ENCODE peak calls at places on chromosome 2, in eight cellular contexts. One of them, this sample, is unnamed.

GRCh38 chr2:196927318-196928225 is 1.1 kb upstream of the PGAP1 start:
- DNase-seq in bronchial epithelial cell: peak
- DNase-seq in HepG2: peak
- DNase-seq in fibroblast of the aortic adventitia: peak
- DNase-seq in astrocyte of the cerebellum: peak
- DNase-seq in mucosa of descending colon: no peak
- DNase-seq in coronary artery: no peak
- DNase-seq in fibroblast of mammary gland: peak
- DNase-seq in this sample: peak

GRCh38 chr2:196230051-196230450 is 58.7 kb upstream of the STK17B start:
- DNase-seq in bronchial epithelial cell: no peak
- DNase-seq in mucosa of descending colon: peak
- DNase-seq in HepG2: no peak
- DNase-seq in astrocyte of the cerebellum: no peak
- DNase-seq in coronary artery: no peak
- DNase-seq in fibroblast of mammary gland: no peak
- DNase-seq in fibroblast of the aortic adventitia: no peak
- DNase-seq in this sample: no peak

GRCh38 chr2:28438532-28439063 is 45.9 kb downstream of the FOSL2 start:
- DNase-seq in HepG2: no peak
- DNase-seq in bronchial epithelial cell: no peak
- DNase-seq in coronary artery: peak
- DNase-seq in mucosa of descending colon: no peak
- DNase-seq in fibroblast of mammary gland: no peak
- DNase-seq in astrocyte of the cerebellum: no peak
- DNase-seq in fibroblast of the aortic adventitia: no peak
- DNase-seq in this sample: no peak

GRCh38 chr2:207768168-207768890 is 1.4 kb downstream of the FZD5 start:
- DNase-seq in fibroblast of the aortic adventitia: peak
- DNase-seq in bronchial epithelial cell: no peak
- DNase-seq in astrocyte of the cerebellum: no peak
- DNase-seq in HepG2: peak
- DNase-seq in mucosa of descending colon: peak
- DNase-seq in coronary artery: peak
- DNase-seq in fibroblast of mammary gland: peak
- DNase-seq in this sample: peak

GRCh38 chr2:237025090-237025865 is 60.4 kb upstream of the COPS8 start:
- DNase-seq in HepG2: peak
- DNase-seq in mucosa of descending colon: peak
- DNase-seq in fibroblast of mammary gland: peak
- DNase-seq in coronary artery: no peak
- DNase-seq in astrocyte of the cerebellum: peak
- DNase-seq in fibroblast of the aortic adventitia: peak
- DNase-seq in bronchial epithelial cell: peak
- DNase-seq in this sample: peak

GRCh38 chr2:241815477-241816430 is 6.8 kb downstream of the NEU4 start:
- DNase-seq in fibroblast of mammary gland: no peak
- DNase-seq in mucosa of descending colon: peak
- DNase-seq in HepG2: no peak
- DNase-seq in fibroblast of the aortic adventitia: no peak
- DNase-seq in astrocyte of the cerebellum: no peak
- DNase-seq in bronchial epithelial cell: no peak
- DNase-seq in coronary artery: peak
- DNase-seq in this sample: no peak

GRCh38 chr2:222747526-222748160 is 76.2 kb downstream of the MOGAT1 start:
- DNase-seq in fibroblast of mammary gland: no peak
- DNase-seq in HepG2: no peak
- DNase-seq in bronchial epithelial cell: no peak
- DNase-seq in coronary artery: no peak
- DNase-seq in mucosa of descending colon: no peak
- DNase-seq in astrocyte of the cerebellum: no peak
- DNase-seq in fibroblast of the aortic adventitia: no peak
- DNase-seq in this sample: no peak

GRCh38 chr2:144801766-144802165 is 281.8 kb upstream of the ZEB2 start:
- DNase-seq in bronchial epithelial cell: peak
- DNase-seq in astrocyte of the cerebellum: peak
- DNase-seq in mucosa of descending colon: no peak
- DNase-seq in fibroblast of the aortic adventitia: peak
- DNase-seq in fibroblast of mammary gland: peak
- DNase-seq in HepG2: no peak
- DNase-seq in coronary artery: no peak
- DNase-seq in this sample: peak

GRCh38 chr2:119234021-119235019 is 10.7 kb downstream of the STEAP3 start:
- DNase-seq in bronchial epithelial cell: no peak
- DNase-seq in mucosa of descending colon: no peak
- DNase-seq in astrocyte of the cerebellum: no peak
- DNase-seq in fibroblast of the aortic adventitia: peak
- DNase-seq in HepG2: peak
- DNase-seq in coronary artery: no peak
- DNase-seq in fibroblast of mammary gland: peak
- DNase-seq in this sample: peak

DNA sequence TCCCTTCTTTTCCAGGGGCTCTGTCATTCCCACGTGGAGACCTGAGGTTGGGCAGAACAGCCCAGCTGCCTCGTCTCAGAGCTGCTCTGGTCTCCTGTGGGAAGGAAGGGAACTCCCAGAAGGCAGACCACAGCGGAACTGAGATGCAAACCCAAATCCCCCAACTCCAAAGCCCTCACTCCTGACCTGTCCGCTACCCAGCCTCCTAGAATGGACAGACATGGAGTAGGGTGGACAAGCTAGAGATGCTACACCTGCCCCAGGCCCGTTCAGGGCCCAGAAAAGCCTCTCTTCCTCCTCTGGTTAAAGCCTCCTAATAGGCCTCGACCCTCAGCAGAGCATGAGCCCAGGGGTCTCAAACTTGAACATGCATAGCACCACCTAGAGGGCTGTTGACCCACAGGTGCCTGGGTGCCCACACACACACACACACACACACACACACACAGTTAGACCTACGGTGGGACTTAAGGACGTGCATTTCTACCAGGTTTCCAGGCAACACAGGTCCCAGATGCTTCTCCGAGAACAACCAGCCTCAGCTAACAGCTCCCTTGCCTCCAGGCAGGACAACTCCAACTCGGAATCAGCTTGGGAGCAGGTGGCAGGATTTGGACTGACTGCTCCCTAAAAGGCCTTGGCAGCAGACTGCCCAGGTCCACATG is 93.5 kb downstream of the TNS1 start:
- DNase-seq in HepG2: peak
- DNase-seq in mucosa of descending colon: no peak
- DNase-seq in fibroblast of the aortic adventitia: no peak
- DNase-seq in bronchial epithelial cell: no peak
- DNase-seq in coronary artery: no peak
- DNase-seq in fibroblast of mammary gland: no peak
- DNase-seq in astrocyte of the cerebellum: no peak
- DNase-seq in this sample: no peak
- TF ChIP-seq CTCF in HepG2: peak
- TF ChIP-seq CTCF in mucosa of descending colon: no peak
- TF ChIP-seq CTCF in fibroblast of the aortic adventitia: no peak
- TF ChIP-seq CTCF in bronchial epithelial cell: no peak
- TF ChIP-seq CTCF in coronary artery: no peak
- TF ChIP-seq CTCF in fibroblast of mammary gland: no peak
- TF ChIP-seq CTCF in astrocyte of the cerebellum: no peak
- TF ChIP-seq CTCF in this sample: no peak

DNA sequence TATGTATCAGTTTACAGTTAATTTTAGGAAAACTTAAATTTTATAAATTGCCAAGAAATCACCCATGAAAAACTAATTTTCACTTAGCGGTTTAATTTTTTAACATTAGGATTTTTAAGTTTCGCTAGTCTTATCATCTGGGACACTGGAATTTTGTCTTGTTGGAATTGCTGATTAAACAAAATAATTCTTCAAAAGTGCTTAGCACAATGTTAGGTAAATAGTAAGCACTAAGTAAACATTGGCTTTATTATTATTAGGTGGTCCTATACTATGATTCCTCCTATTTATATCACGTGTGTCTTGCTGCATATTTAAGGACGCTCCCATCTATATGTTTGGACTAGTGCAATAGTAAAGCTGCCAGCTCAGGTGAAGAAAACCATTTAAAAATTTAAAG is 54.6 kb upstream of the MAP4K3 start:
- DNase-seq in fibroblast of the aortic adventitia: no peak
- DNase-seq in coronary artery: no peak
- DNase-seq in HepG2: no peak
- DNase-seq in astrocyte of the cerebellum: no peak
- DNase-seq in fibroblast of mammary gland: no peak
- DNase-seq in mucosa of descending colon: no peak
- DNase-seq in bronchial epithelial cell: no peak
- DNase-seq in this sample: no peak
- H3K4me3 ChIP-seq in fibroblast of the aortic adventitia: no peak
- H3K4me3 ChIP-seq in coronary artery: no peak
- H3K4me3 ChIP-seq in HepG2: no peak
- H3K4me3 ChIP-seq in astrocyte of the cerebellum: no peak
- H3K4me3 ChIP-seq in fibroblast of mammary gland: no peak
- H3K4me3 ChIP-seq in mucosa of descending colon: no peak
- H3K4me3 ChIP-seq in bronchial epithelial cell: no peak
- H3K4me3 ChIP-seq in this sample: no peak

GRCh38 chr2:73156539-73157124 is 43.9 kb upstream of the RAB11FIP5 start:
- DNase-seq in fibroblast of mammary gland: peak
- DNase-seq in coronary artery: no peak
- DNase-seq in astrocyte of the cerebellum: peak
- DNase-seq in mucosa of descending colon: peak
- DNase-seq in fibroblast of the aortic adventitia: peak
- DNase-seq in HepG2: peak
- DNase-seq in bronchial epithelial cell: peak
- DNase-seq in this sample: peak
- TF ChIP-seq CTCF in fibroblast of mammary gland: peak
- TF ChIP-seq CTCF in coronary artery: peak
- TF ChIP-seq CTCF in astrocyte of the cerebellum: peak
- TF ChIP-seq CTCF in mucosa of descending colon: peak
- TF ChIP-seq CTCF in fibroblast of the aortic adventitia: peak
- TF ChIP-seq CTCF in HepG2: peak
- TF ChIP-seq CTCF in bronchial epithelial cell: peak
- TF ChIP-seq CTCF in this sample: peak

GRCh38 chr2:219279151-219279915 is at the start of gene DNAJB2:
- DNase-seq in astrocyte of the cerebellum: peak
- DNase-seq in HepG2: peak
- DNase-seq in fibroblast of mammary gland: peak
- DNase-seq in fibroblast of the aortic adventitia: peak
- DNase-seq in bronchial epithelial cell: peak
- DNase-seq in mucosa of descending colon: peak
- DNase-seq in coronary artery: peak
- DNase-seq in this sample: peak

GRCh38 chr2:219279916-219280516 is 850 bp downstream of the DNAJB2 start:
- DNase-seq in HepG2: no peak
- DNase-seq in astrocyte of the cerebellum: no peak
- DNase-seq in mucosa of descending colon: no peak
- DNase-seq in fibroblast of the aortic adventitia: no peak
- DNase-seq in fibroblast of mammary gland: no peak
- DNase-seq in coronary artery: no peak
- DNase-seq in bronchial epithelial cell: no peak
- DNase-seq in this sample: no peak

GRCh38 chr2:219280682-219281081 is 1.5 kb downstream of the DNAJB2 start:
- DNase-seq in astrocyte of the cerebellum: no peak
- DNase-seq in bronchial epithelial cell: no peak
- DNase-seq in mucosa of descending colon: no peak
- DNase-seq in HepG2: no peak
- DNase-seq in fibroblast of mammary gland: no peak
- DNase-seq in coronary artery: no peak
- DNase-seq in fibroblast of the aortic adventitia: no peak
- DNase-seq in this sample: no peak

GRCh38 chr2:219278655-219279150 is 463 bp upstream of the DNAJB2 start:
- DNase-seq in fibroblast of the aortic adventitia: no peak
- DNase-seq in astrocyte of the cerebellum: no peak
- DNase-seq in mucosa of descending colon: no peak
- DNase-seq in HepG2: no peak
- DNase-seq in coronary artery: no peak
- DNase-seq in fibroblast of mammary gland: no peak
- DNase-seq in bronchial epithelial cell: no peak
- DNase-seq in this sample: no peak

DNA sequence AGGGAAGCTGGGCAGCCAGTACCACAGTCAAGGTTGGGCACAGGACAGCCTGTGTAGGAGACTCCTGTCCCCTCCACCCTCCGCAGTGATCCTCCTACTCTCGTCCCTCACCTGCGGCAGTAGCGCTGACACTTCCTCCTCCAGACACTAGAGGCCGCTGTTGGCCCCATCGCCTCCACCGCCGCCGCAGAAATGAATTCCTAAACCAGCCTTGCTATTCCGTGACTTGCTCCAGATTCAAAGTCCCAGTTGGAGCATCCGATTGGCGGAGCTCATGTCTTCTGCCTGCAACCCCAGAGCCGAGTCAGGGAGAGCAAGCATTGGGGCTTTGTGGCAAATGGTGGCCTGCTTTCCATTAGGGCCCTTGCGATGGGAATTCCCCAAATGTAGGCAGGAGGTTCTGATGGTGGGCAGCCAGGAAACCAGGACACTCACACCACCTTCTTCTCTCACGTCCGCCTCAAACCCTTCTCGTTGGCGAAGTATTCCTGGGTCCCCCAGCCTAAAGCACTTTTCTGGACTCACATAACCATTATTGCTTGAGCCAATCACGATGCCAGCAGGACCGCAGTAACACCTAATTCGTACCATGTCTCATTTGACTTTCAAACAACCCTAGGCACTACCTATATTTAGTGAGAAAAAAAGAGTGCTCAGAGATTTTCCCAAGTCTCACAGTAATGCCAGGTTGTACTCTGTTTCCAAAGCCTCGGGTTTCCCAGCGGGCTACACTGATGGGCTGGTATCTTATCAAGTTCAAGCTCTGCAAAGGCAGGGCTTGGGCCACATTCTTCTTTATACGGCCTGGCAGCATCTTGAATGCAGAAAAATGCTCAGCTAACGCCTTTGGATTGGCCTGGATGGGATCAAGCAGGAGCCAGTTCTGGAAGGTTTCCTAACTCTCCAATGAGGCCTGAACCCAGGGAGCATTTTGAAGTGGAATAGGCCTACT is 1.2 kb upstream of the DNAJB2 start:
- DNase-seq in fibroblast of mammary gland: peak
- DNase-seq in astrocyte of the cerebellum: peak
- DNase-seq in bronchial epithelial cell: peak
- DNase-seq in fibroblast of the aortic adventitia: peak
- DNase-seq in coronary artery: peak
- DNase-seq in HepG2: peak
- DNase-seq in mucosa of descending colon: peak
- DNase-seq in this sample: peak
- H3K4me3 ChIP-seq in fibroblast of mammary gland: no peak
- H3K4me3 ChIP-seq in astrocyte of the cerebellum: no peak
- H3K4me3 ChIP-seq in bronchial epithelial cell: no peak
- H3K4me3 ChIP-seq in fibroblast of the aortic adventitia: no peak
- H3K4me3 ChIP-seq in coronary artery: peak
- H3K4me3 ChIP-seq in HepG2: peak
- H3K4me3 ChIP-seq in mucosa of descending colon: no peak
- H3K4me3 ChIP-seq in this sample: no peak